ENCODE peak calls at places on chromosomes 1 and 21, in ten cellular contexts. W, G, U, A, C, K, P, O, L and S are unnamed samples.

GRCh38 chr1:1402081-1402900 is 3.2 kb upstream of the CCNL2 start:
- DNase-seq in C (peak; percentile 61), W (no peak), U (peak; percentile 43), A (peak; percentile 76), O (no peak), K (no peak), G (peak; percentile 67), L (peak; percentile 80), P (peak; percentile 34), S (peak; percentile 40)

GRCh38 chr21:41559658-41560599 is 52.0 kb upstream of the TMPRSS2 start:
- DNase-seq in K (no peak), W (no peak), G (no peak), U (no peak), C (no peak), P (no peak), O (no peak), A (no peak), L (no peak), S (no peak)

GRCh38 chr1:116314305-116314919 is 58.6 kb upstream of the ATP1A1 start:
- DNase-seq in G (no peak), O (no peak), C (no peak), P (no peak), U (no peak), W (no peak), K (no peak), A (no peak), L (peak; percentile 6), S (no peak)

GRCh38 chr1:208298593-208299233 is 54.5 kb upstream of the PLXNA2 start:
- DNase-seq in U (no peak), W (peak; percentile 75), P (no peak), O (no peak), L (no peak), K (no peak), G (no peak), C (no peak), A (no peak), S (peak; percentile 95)

GRCh38 chr1:219333626-219334025 is 159.9 kb downstream of the LYPLAL1 start:
- DNase-seq in G (no peak), U (no peak), P (no peak), K (no peak), L (no peak), C (no peak), O (no peak), A (no peak), W (no peak), S (no peak)

GRCh38 chr1:157198619-157199420 is 60.6 kb upstream of the ETV3 start:
- DNase-seq in P (no peak), K (no peak), U (peak; percentile 37), C (peak; percentile 75), L (no peak), O (no peak), W (no peak), A (no peak), G (no peak), S (no peak)

GRCh38 chr1:53327183-53327941 is 508 bp downstream of the LRP8 start:
- DNase-seq in L (peak; percentile 33), U (peak; percentile 41), O (no peak), C (no peak), K (peak; percentile 31), W (no peak), G (no peak), P (no peak), A (peak; percentile 61), S (no peak)

GRCh38 chr1:13549021-13549420 is 34.6 kb upstream of the PDPN start:
- DNase-seq in C (no peak), L (no peak), P (no peak), W (no peak), O (no peak), U (no peak), A (no peak), K (no peak), G (no peak), S (no peak)

GRCh38 chr1:164017239-164017638 is 541.7 kb upstream of the PBX1 start:
- DNase-seq in G (no peak), O (no peak), P (no peak), U (no peak), L (no peak), K (no peak), C (no peak), A (peak; percentile 26), W (no peak), S (no peak)

GRCh38 chr1:17212487-17213121 is 7.7 kb downstream of the PADI1 start:
- DNase-seq in U (peak; percentile 72), W (no peak), O (no peak), K (peak; percentile 59), C (no peak), P (peak; percentile 26), L (peak; percentile 81), G (no peak), A (peak; percentile 14), S (no peak)

GRCh38 chr1:6033124-6033523 is 12.6 kb upstream of the KCNAB2 start:
- DNase-seq in O (no peak), L (no peak), G (no peak), P (no peak), W (no peak), A (no peak), U (no peak), K (no peak), C (no peak), S (no peak)

GRCh38 chr1:71770121-71770520 is 512.2 kb downstream of the NEGR1 start:
- DNase-seq in C (no peak), O (no peak), K (no peak), G (no peak), U (no peak), L (peak; percentile 3), P (no peak), A (no peak), W (no peak), S (no peak)

GRCh38 chr1:57966751-57967406 is 543.0 kb upstream of the DAB1 start:
- DNase-seq in O (no peak), P (no peak), U (peak; percentile 9), G (no peak), K (no peak), C (no peak), W (no peak), L (no peak), A (no peak), S (no peak)

GRCh38 chr21:32524010-32524719 is 61.2 kb downstream of the TCP10L start:
- DNase-seq in W (no peak), U (no peak), A (no peak), C (no peak), O (no peak), L (peak; percentile 75), G (no peak), K (no peak), P (peak; percentile 35), S (no peak)

GRCh38 chr1:207952617-207953542 is 42.0 kb upstream of the CD34 start:
- DNase-seq in O (no peak), K (no peak), L (no peak), P (no peak), A (no peak), U (no peak), W (no peak), G (no peak), C (no peak), S (no peak)

GRCh38 chr1:227673441-227673840 is 61.7 kb downstream of the JMJD4 start:
- DNase-seq in K (no peak), U (no peak), P (no peak), O (no peak), W (no peak), C (no peak), G (no peak), L (no peak), A (no peak), S (no peak)